ENCODE peak calls at places on chromosomes 1 and 21, in eight cellular contexts. I is GM23248, L is AG04450, J is breast epithelium, G is heart left ventricle, C is OCI-LY7, F is aorta, K is psoas muscle. E is an unnamed sample. For H3K9me3, the result is how much of the 10 kb centered on the place peaks cover.

GRCh38 chr1:201750120-201750519 is 78.8 kb upstream of the IPO9 start:
- DNase-seq in G (no peak), K (no peak), L (no peak), F (no peak), C (no peak), J (no peak), I (no peak), E (no peak)

GRCh38 chr1:203954788-203955552 is 93.6 kb downstream of the SNRPE start:
- DNase-seq in L (no peak), J (no peak), G (no peak), F (no peak), K (no peak), C (peak), I (no peak), E (no peak)

GRCh38 chr21:36551731-36552457 is 72.0 kb upstream of the CLDN14 start:
- DNase-seq in J (no peak), C (no peak), G (no peak), F (no peak), K (no peak), L (peak), I (peak), E (no peak)

GRCh38 chr1:168700565-168701331 is 28.3 kb downstream of the DPT start:
- DNase-seq in C (no peak), G (no peak), L (no peak), K (no peak), F (no peak), I (no peak), J (no peak), E (no peak)

GRCh38 chr1:165854101-165854845 is 26.9 kb downstream of the UCK2 start:
- DNase-seq in I (peak), L (peak), K (no peak), G (no peak), J (no peak), C (no peak), F (no peak), E (no peak)

GRCh38 chr1:15749399-15750291 is 7.3 kb downstream of the TMEM82 start:
- DNase-seq in F (peak), G (no peak), L (no peak), I (no peak), C (no peak), K (no peak), J (no peak), E (no peak)

GRCh38 chr1:50766688-50767087 is 193.4 kb downstream of the FAF1 start:
- DNase-seq in F (no peak), C (no peak), G (no peak), I (no peak), J (no peak), L (no peak), K (no peak), E (no peak)

GRCh38 chr1:21956720-21957552 is 19.8 kb upstream of the HSPG2 start:
- DNase-seq in C (peak), J (peak), F (peak), I (peak), L (no peak), G (peak), K (peak), E (peak)

GRCh38 chr1:20416706-20417105 is 69.3 kb downstream of the CAMK2N1 start:
- DNase-seq in C (no peak), I (no peak), L (no peak), F (no peak), G (no peak), J (no peak), K (no peak), E (no peak)

GRCh38 chr21:41952568-41953248 is 1.1 kb downstream of the C2CD2 start:
- DNase-seq in L (no peak), C (no peak), I (no peak), G (no peak), K (peak), F (no peak), J (no peak), E (no peak)

GRCh38 chr1:27099904-27100796 is 54.8 kb downstream of the SLC9A1 start:
- DNase-seq in G (peak), J (no peak), F (peak), C (no peak), I (peak), L (no peak), K (peak), E (no peak)

GRCh38 chr1:239233626-239234025 is 152.7 kb upstream of the CHRM3 start:
- DNase-seq in K (no peak), L (no peak), C (no peak), F (no peak), I (no peak), G (no peak), J (no peak), E (no peak)
- H3K9me3 ChIP-seq in K (under half), L (under half), C (under half), F (under half), I (under half), G (under half), J (under half), E (under half)

GRCh38 chr1:86922445-86922844 is 8.0 kb downstream of the HS2ST1 start:
- DNase-seq in F (no peak), C (no peak), I (no peak), J (no peak), G (no peak), L (no peak), K (no peak), E (no peak)

GRCh38 chr1:86928819-86929218 is 14.4 kb downstream of the HS2ST1 start:
- DNase-seq in G (no peak), K (no peak), I (no peak), C (no peak), F (no peak), J (no peak), L (no peak), E (no peak)

GRCh38 chr1:86925742-86926141 is 11.3 kb downstream of the HS2ST1 start:
- DNase-seq in K (no peak), L (no peak), I (no peak), G (no peak), J (no peak), C (no peak), F (no peak), E (no peak)

GRCh38 chr1:86926886-86927285 is 12.5 kb downstream of the HS2ST1 start:
- DNase-seq in K (no peak), C (no peak), J (no peak), L (no peak), F (no peak), I (peak), G (no peak), E (no peak)

GRCh38 chr1:86924324-86924960 is 10.0 kb downstream of the HS2ST1 start:
- DNase-seq in K (no peak), L (no peak), C (no peak), F (no peak), J (no peak), I (no peak), G (no peak), E (no peak)
- H3K9me3 ChIP-seq in K (under half), L (under half), C (half or more), F (under half), J (under half), I (under half), G (under half), E (under half)

GRCh38 chr1:246417813-246418564 is 89.1 kb downstream of the SMYD3 start:
- DNase-seq in F (no peak), C (no peak), L (no peak), G (no peak), I (no peak), K (no peak), J (no peak), E (no peak)
- H3K9me3 ChIP-seq in F (under half), C (under half), L (under half), G (under half), I (under half), K (under half), J (under half), E (under half)

DNA sequence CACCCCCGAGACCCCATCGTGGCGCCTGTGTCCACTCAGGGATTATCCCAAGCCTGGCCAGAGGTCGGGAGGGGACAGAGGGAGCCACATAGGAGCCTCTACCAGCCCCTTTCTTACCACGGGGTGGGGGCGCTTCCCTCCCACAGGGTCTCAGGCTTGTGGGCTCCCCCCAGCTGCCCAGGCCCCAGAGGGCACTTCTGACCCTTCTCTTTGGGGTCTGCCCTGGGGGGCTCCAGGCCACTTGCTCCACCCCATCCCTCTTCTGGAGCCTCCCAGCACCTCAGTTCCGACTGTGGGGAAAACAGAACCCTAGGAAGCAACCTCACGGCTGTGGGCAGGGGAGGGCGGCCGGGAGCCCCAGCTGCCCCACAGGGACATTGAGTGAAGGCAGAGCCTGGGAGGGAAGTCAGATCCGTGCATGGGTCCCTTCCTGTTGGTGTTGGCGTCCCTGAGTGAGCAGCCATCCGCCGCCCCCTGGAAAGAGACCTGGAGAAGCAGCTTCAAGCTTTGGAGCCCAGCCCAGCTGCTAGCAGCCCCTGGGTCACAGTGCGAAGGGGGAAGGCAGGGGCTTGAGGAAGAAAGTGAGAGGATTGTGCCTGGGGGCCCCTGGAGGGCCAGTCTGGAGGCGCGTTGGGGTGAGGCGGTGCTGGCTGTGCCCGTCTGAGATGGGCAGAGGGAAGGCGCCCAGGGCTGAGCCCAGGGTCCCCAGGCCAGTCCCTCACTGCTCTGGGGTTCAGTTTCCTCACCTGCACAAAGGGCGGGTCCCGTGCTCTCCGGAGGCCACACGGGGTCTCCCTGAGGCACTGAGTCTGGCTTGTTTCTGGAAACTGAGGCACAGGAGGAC is 22.1 kb downstream of the RRP1 start:
- DNase-seq in F (no peak), K (no peak), J (no peak), C (no peak), I (no peak), G (no peak), L (no peak), E (no peak)
- H3K9me3 ChIP-seq in F (under half), K (under half), J (under half), C (under half), I (under half), G (under half), L (under half), E (under half)